ENCODE peak calls at places on chromosomes 16 and 17, in ten cellular contexts. One of them, this sample, is unnamed.

GRCh38 chr16:67177743-67178699 is 5.7 kb downstream of the MATCAP1 start:
- DNase-seq in A549: peak; percentile 76
- DNase-seq in activated naive CD4-positive, alpha-beta T cell treated with anti-CD3 and anti-CD28 coated beads for 36 hours: peak; percentile 54
- DNase-seq in CD8-positive, alpha-beta T cell: no peak
- DNase-seq in fibroblast of gingiva: peak; percentile 54
- DNase-seq in GM19239: no peak
- DNase-seq in activated CD4-positive, alpha-beta memory T cell treated with anti-CD3 and anti-CD28 coated beads, Interleukin-2, amount 10 ng/mL, durations not matched to agents 7 days and 5 days: peak; percentile 67
- DNase-seq in T-helper 1 cell: peak; percentile 53
- DNase-seq in RPMI7951: peak; percentile 59
- DNase-seq in T-helper 9 cell: peak; percentile 63
- DNase-seq in this sample: peak; percentile 54

GRCh38 chr17:7177954-7178477 is 1.2 kb downstream of the ASGR1 start:
- DNase-seq in fibroblast of gingiva: no peak
- DNase-seq in A549: no peak
- DNase-seq in CD8-positive, alpha-beta T cell: no peak
- DNase-seq in activated CD4-positive, alpha-beta memory T cell treated with anti-CD3 and anti-CD28 coated beads, Interleukin-2, amount 10 ng/mL, durations not matched to agents 7 days and 5 days: no peak
- DNase-seq in RPMI7951: no peak
- DNase-seq in activated naive CD4-positive, alpha-beta T cell treated with anti-CD3 and anti-CD28 coated beads for 36 hours: peak; percentile 19
- DNase-seq in T-helper 9 cell: no peak
- DNase-seq in T-helper 1 cell: no peak
- DNase-seq in GM19239: no peak
- DNase-seq in this sample: no peak

GRCh38 chr16:21656795-21657768 is 4.7 kb upstream of the IGSF6 start:
- DNase-seq in activated naive CD4-positive, alpha-beta T cell treated with anti-CD3 and anti-CD28 coated beads for 36 hours: peak; percentile 56
- DNase-seq in T-helper 1 cell: no peak
- DNase-seq in activated CD4-positive, alpha-beta memory T cell treated with anti-CD3 and anti-CD28 coated beads, Interleukin-2, amount 10 ng/mL, durations not matched to agents 7 days and 5 days: peak; percentile 34
- DNase-seq in GM19239: peak; percentile 58
- DNase-seq in A549: peak; percentile 60
- DNase-seq in CD8-positive, alpha-beta T cell: no peak
- DNase-seq in T-helper 9 cell: peak; percentile 14
- DNase-seq in fibroblast of gingiva: peak; percentile 48
- DNase-seq in RPMI7951: peak; percentile 53
- DNase-seq in this sample: peak; percentile 58

GRCh38 chr16:15492091-15492740 is 57.8 kb downstream of the BMERB1 start:
- DNase-seq in activated naive CD4-positive, alpha-beta T cell treated with anti-CD3 and anti-CD28 coated beads for 36 hours: no peak
- DNase-seq in activated CD4-positive, alpha-beta memory T cell treated with anti-CD3 and anti-CD28 coated beads, Interleukin-2, amount 10 ng/mL, durations not matched to agents 7 days and 5 days: no peak
- DNase-seq in CD8-positive, alpha-beta T cell: no peak
- DNase-seq in GM19239: no peak
- DNase-seq in RPMI7951: no peak
- DNase-seq in fibroblast of gingiva: no peak
- DNase-seq in A549: no peak
- DNase-seq in T-helper 9 cell: no peak
- DNase-seq in T-helper 1 cell: no peak
- DNase-seq in this sample: no peak

GRCh38 chr16:81514568-81515258 is 70.1 kb downstream of the CMIP start:
- DNase-seq in fibroblast of gingiva: no peak
- DNase-seq in A549: no peak
- DNase-seq in GM19239: no peak
- DNase-seq in CD8-positive, alpha-beta T cell: no peak
- DNase-seq in T-helper 1 cell: no peak
- DNase-seq in activated CD4-positive, alpha-beta memory T cell treated with anti-CD3 and anti-CD28 coated beads, Interleukin-2, amount 10 ng/mL, durations not matched to agents 7 days and 5 days: no peak
- DNase-seq in T-helper 9 cell: no peak
- DNase-seq in RPMI7951: no peak
- DNase-seq in activated naive CD4-positive, alpha-beta T cell treated with anti-CD3 and anti-CD28 coated beads for 36 hours: no peak
- DNase-seq in this sample: no peak

GRCh38 chr16:3259097-3259496 is 2.7 kb upstream of the MEFV start:
- DNase-seq in RPMI7951: peak; percentile 81
- DNase-seq in fibroblast of gingiva: peak; percentile 95
- DNase-seq in activated naive CD4-positive, alpha-beta T cell treated with anti-CD3 and anti-CD28 coated beads for 36 hours: no peak
- DNase-seq in GM19239: no peak
- DNase-seq in T-helper 1 cell: no peak
- DNase-seq in T-helper 9 cell: no peak
- DNase-seq in A549: no peak
- DNase-seq in activated CD4-positive, alpha-beta memory T cell treated with anti-CD3 and anti-CD28 coated beads, Interleukin-2, amount 10 ng/mL, durations not matched to agents 7 days and 5 days: no peak
- DNase-seq in CD8-positive, alpha-beta T cell: no peak
- DNase-seq in this sample: no peak

GRCh38 chr17:6555331-6556120 is 829 bp downstream of the PITPNM3 start:
- DNase-seq in T-helper 1 cell: no peak
- DNase-seq in activated naive CD4-positive, alpha-beta T cell treated with anti-CD3 and anti-CD28 coated beads for 36 hours: peak; percentile 20
- DNase-seq in fibroblast of gingiva: no peak
- DNase-seq in CD8-positive, alpha-beta T cell: no peak
- DNase-seq in activated CD4-positive, alpha-beta memory T cell treated with anti-CD3 and anti-CD28 coated beads, Interleukin-2, amount 10 ng/mL, durations not matched to agents 7 days and 5 days: no peak
- DNase-seq in A549: no peak
- DNase-seq in RPMI7951: peak; percentile 37
- DNase-seq in T-helper 9 cell: no peak
- DNase-seq in GM19239: no peak
- DNase-seq in this sample: no peak

GRCh38 chr16:69408451-69408850 is 16.0 kb upstream of the CYB5B start:
- DNase-seq in RPMI7951: peak; percentile 52
- DNase-seq in activated naive CD4-positive, alpha-beta T cell treated with anti-CD3 and anti-CD28 coated beads for 36 hours: no peak
- DNase-seq in T-helper 9 cell: no peak
- DNase-seq in T-helper 1 cell: no peak
- DNase-seq in A549: peak; percentile 88
- DNase-seq in activated CD4-positive, alpha-beta memory T cell treated with anti-CD3 and anti-CD28 coated beads, Interleukin-2, amount 10 ng/mL, durations not matched to agents 7 days and 5 days: no peak
- DNase-seq in fibroblast of gingiva: no peak
- DNase-seq in GM19239: no peak
- DNase-seq in CD8-positive, alpha-beta T cell: no peak
- DNase-seq in this sample: no peak

GRCh38 chr17:65359016-65359415 is 202.4 kb downstream of the AXIN2 start:
- DNase-seq in RPMI7951: peak; percentile 91
- DNase-seq in activated CD4-positive, alpha-beta memory T cell treated with anti-CD3 and anti-CD28 coated beads, Interleukin-2, amount 10 ng/mL, durations not matched to agents 7 days and 5 days: no peak
- DNase-seq in T-helper 1 cell: no peak
- DNase-seq in A549: no peak
- DNase-seq in CD8-positive, alpha-beta T cell: no peak
- DNase-seq in fibroblast of gingiva: peak; percentile 9
- DNase-seq in T-helper 9 cell: no peak
- DNase-seq in GM19239: no peak
- DNase-seq in activated naive CD4-positive, alpha-beta T cell treated with anti-CD3 and anti-CD28 coated beads for 36 hours: peak; percentile 78
- DNase-seq in this sample: no peak

GRCh38 chr17:10787306-10788020 is 16.4 kb downstream of the TMEM238L start:
- DNase-seq in activated naive CD4-positive, alpha-beta T cell treated with anti-CD3 and anti-CD28 coated beads for 36 hours: no peak
- DNase-seq in A549: no peak
- DNase-seq in CD8-positive, alpha-beta T cell: no peak
- DNase-seq in RPMI7951: no peak
- DNase-seq in GM19239: no peak
- DNase-seq in T-helper 9 cell: no peak
- DNase-seq in T-helper 1 cell: no peak
- DNase-seq in fibroblast of gingiva: no peak
- DNase-seq in activated CD4-positive, alpha-beta memory T cell treated with anti-CD3 and anti-CD28 coated beads, Interleukin-2, amount 10 ng/mL, durations not matched to agents 7 days and 5 days: no peak
- DNase-seq in this sample: no peak